ENCODE peak calls at places on chromosomes 4 and X, in five cellular contexts. R, D, Y, K and Q are unnamed samples. For H3K9me3, the result is how much of the 10 kb centered on the place peaks cover.

GRCh38 chrX:108165349-108166111 is 74.0 kb downstream of the ATG4A start:
- DNase-seq in R (no peak), D (no peak), Y (no peak), K (no peak), Q (peak)

GRCh38 chr4:128524311-128524710 is 236.7 kb upstream of the PGRMC2 start:
- DNase-seq in R (no peak), D (peak), Y (peak), K (peak), Q (no peak)

GRCh38 chrX:38987135-38987780 is 186.0 kb downstream of the MID1IP1 start:
- DNase-seq in R (no peak), D (no peak), Y (no peak), K (no peak), Q (no peak)

GRCh38 chr4:5993876-5994811 is 24.1 kb downstream of the C4orf50 start:
- DNase-seq in R (no peak), D (peak), Y (no peak), K (no peak), Q (no peak)

GRCh38 chr4:17957689-17958088 is 63.9 kb downstream of the LCORL start:
- DNase-seq in R (no peak), D (no peak), Y (no peak), K (no peak), Q (no peak)

GRCh38 chrX:116239944-116240391 is 69.4 kb downstream of the AGTR2 start:
- DNase-seq in R (no peak), D (no peak), Y (no peak), K (peak), Q (no peak)

GRCh38 chr4:145619639-145619996 is 433 bp downstream of the MMAA start:
- DNase-seq in R (peak), D (no peak), Y (peak), K (peak), Q (peak)

GRCh38 chr4:53055716-53056413 is 193.7 kb downstream of the RASL11B start:
- DNase-seq in R (no peak), D (no peak), Y (no peak), K (no peak), Q (no peak)

GRCh38 chrX:24870143-24870542 is 145.6 kb downstream of the ARX start:
- DNase-seq in R (no peak), D (no peak), Y (no peak), K (no peak), Q (no peak)

GRCh38 chr4:76256032-76256431 is 4.5 kb downstream of the FAM47E start:
- DNase-seq in R (no peak), D (no peak), Y (no peak), K (no peak), Q (no peak)

GRCh38 chr4:81747242-81747930 is 275.7 kb upstream of the RASGEF1B start:
- DNase-seq in R (no peak), D (no peak), Y (no peak), K (peak), Q (no peak)

GRCh38 chr4:6972911-6973310 is 63.3 kb downstream of the TBC1D14 start:
- DNase-seq in R (no peak), D (no peak), Y (no peak), K (no peak), Q (no peak)

GRCh38 chrX:119692241-119693031 is 532 bp downstream of the SEPTIN6 start:
- DNase-seq in R (peak), D (peak), Y (peak), K (peak), Q (peak)

GRCh38 chr4:183636923-183637322 is 22.1 kb downstream of the RWDD4 start:
- DNase-seq in R (no peak), D (no peak), Y (no peak), K (peak), Q (peak)

GRCh38 chr4:77820836-77821561 is 1.8 kb upstream of the CNOT6L start:
- DNase-seq in R (no peak), D (no peak), Y (no peak), K (peak), Q (no peak)

GRCh38 chr4:156252300-156253016 is 298.8 kb upstream of the CTSO start:
- DNase-seq in R (no peak), D (no peak), Y (no peak), K (no peak), Q (no peak)

GRCh38 chrX:96435636-96436035 is 249.0 kb upstream of the DIAPH2 start:
- DNase-seq in R (no peak), D (no peak), Y (no peak), K (no peak), Q (no peak)

GRCh38 chr4:163492951-163493504 is 1.5 kb upstream of the TMA16 start:
- DNase-seq in R (no peak), D (no peak), Y (no peak), K (no peak), Q (no peak)
- H3K4me3 ChIP-seq in R (no peak), D (no peak), Y (no peak), K (no peak), Q (no peak)

DNA sequence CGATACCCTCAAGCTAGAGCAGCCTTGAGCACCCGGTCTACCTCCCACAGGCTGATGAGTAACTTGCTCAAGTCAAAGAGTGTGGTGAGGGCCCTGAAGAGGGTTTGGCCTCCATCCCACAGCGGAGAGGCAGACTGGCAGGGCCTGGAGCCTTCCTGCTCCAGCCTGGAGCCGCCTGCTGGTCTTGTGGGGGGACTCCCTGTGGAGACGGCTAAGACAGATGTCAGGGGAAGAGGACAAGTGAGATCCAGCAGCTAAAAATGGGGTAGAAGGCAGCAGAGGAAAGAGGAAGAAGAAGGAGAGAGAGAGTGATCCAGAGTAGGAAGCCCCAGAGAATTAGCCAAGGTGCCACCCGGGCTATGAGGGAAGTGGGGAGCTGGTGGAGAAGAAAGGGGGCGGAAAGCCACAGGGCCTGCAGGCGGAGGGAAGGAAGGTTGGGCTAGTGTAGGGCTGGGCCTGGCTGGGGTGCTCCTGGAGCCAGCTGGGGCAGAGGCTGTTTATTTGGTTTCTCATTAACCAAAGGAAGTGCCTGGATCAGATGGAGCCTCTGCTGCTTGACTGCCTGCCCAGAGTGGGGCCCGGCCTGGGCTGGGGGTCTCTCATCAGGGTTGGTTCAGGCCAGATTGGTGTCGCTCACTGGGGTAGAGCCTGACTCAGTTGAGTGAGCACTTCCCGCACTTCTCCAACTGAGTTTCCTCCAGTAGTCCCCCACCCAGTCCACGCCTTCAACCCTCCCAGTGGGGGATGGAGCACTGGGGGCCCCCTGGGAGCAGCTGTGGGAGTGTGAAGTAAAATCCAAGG is 14.2 kb downstream of the EFNB1 start:
- DNase-seq in R (no peak), D (no peak), Y (peak), K (peak), Q (no peak)
- TF ChIP-seq CTCF in R (no peak), D (no peak), Y (no peak), K (no peak), Q (no peak)

GRCh38 chr4:14184265-14184664 is 556.7 kb upstream of the BOD1L1 start:
- DNase-seq in R (no peak), D (no peak), Y (no peak), K (no peak), Q (peak)
- H3K9me3 ChIP-seq in R (under half), D (under half), Y (under half), K (under half), Q (under half)

GRCh38 chr4:185874516-185875230 is 62.7 kb upstream of the SORBS2 start:
- DNase-seq in R (no peak), D (no peak), Y (no peak), K (peak), Q (no peak)

GRCh38 chr4:185881427-185881826 is 69.4 kb upstream of the SORBS2 start:
- DNase-seq in R (no peak), D (no peak), Y (no peak), K (no peak), Q (no peak)

GRCh38 chr4:185879666-185880312 is 67.8 kb upstream of the SORBS2 start:
- DNase-seq in R (no peak), D (no peak), Y (no peak), K (no peak), Q (no peak)

GRCh38 chr4:185880571-185880970 is 68.6 kb upstream of the SORBS2 start:
- DNase-seq in R (no peak), D (no peak), Y (no peak), K (no peak), Q (no peak)

GRCh38 chr4:185878633-185879032 is 66.6 kb upstream of the SORBS2 start:
- DNase-seq in R (no peak), D (no peak), Y (no peak), K (no peak), Q (no peak)
- H3K4me3 ChIP-seq in R (peak), D (no peak), Y (no peak), K (no peak), Q (no peak)

GRCh38 chrX:30822719-30823118 is 66.3 kb downstream of the TAB3 start:
- DNase-seq in R (no peak), D (no peak), Y (no peak), K (no peak), Q (no peak)

GRCh38 chrX:30822068-30822671 is 66.9 kb downstream of the TAB3 start:
- DNase-seq in R (no peak), D (no peak), Y (no peak), K (no peak), Q (no peak)

GRCh38 chrX:30819080-30819479 is 70.0 kb downstream of the TAB3 start:
- DNase-seq in R (no peak), D (no peak), Y (no peak), K (no peak), Q (no peak)

GRCh38 chrX:30824275-30824674 is 64.8 kb downstream of the TAB3 start:
- DNase-seq in R (no peak), D (no peak), Y (no peak), K (no peak), Q (no peak)

DNA sequence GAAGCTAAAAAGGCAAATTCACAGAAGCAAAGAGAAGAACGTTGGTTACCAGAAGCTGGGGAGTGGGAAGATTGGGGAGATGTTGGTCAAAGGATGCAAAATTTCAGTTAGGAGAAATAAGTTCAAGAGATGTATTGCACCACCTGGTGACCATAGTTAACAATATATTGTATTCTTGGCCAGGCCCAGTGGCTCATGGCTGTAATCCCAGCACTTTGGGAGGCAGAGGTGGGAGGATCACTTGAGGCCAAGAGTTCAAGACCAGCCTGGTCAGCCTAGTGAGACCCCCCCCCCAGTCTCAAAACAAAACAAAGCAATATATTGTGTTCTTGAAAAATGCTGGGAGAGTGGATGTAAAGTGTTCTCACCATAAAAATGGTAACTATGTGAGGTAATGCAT is 67.9 kb downstream of the TAB3 start:
- DNase-seq in R (no peak), D (no peak), Y (no peak), K (no peak), Q (no peak)
- TF ChIP-seq CTCF in R (no peak), D (no peak), Y (no peak), K (no peak), Q (no peak)

GRCh38 chrX:54891573-54891972 is 29.1 kb upstream of the TRO start:
- DNase-seq in R (no peak), D (no peak), Y (no peak), K (peak), Q (peak)

GRCh38 chrX:54885740-54886139 is 34.9 kb upstream of the TRO start:
- DNase-seq in R (no peak), D (no peak), Y (no peak), K (no peak), Q (no peak)
- H3K9me3 ChIP-seq in R (under half), D (under half), Y (under half), K (under half), Q (under half)

GRCh38 chr4:56531149-56531770 is 25.7 kb downstream of the ARL9 start:
- DNase-seq in R (no peak), D (no peak), Y (no peak), K (no peak), Q (no peak)
- H3K4me3 ChIP-seq in R (peak), D (peak), Y (peak), K (no peak), Q (peak)